ENCODE peak calls at places on chromosomes 12 and 14, in six cellular contexts. E is body of pancreas, A is esophagus squamous epithelium, G is WERI-Rb-1, F is A673, Q is tibial nerve. N is an unnamed sample.

GRCh38 chr12:58425481-58426392 is 484.4 kb downstream of the ATP23 start:
- DNase-seq in E (no peak), A (no peak), G (no peak), F (peak; percentile 87), Q (no peak), N (peak; percentile 53)

GRCh38 chr12:96493101-96493500 is 3.7 kb downstream of the CFAP54 start:
- DNase-seq in E (no peak), A (no peak), G (no peak), F (no peak), Q (no peak), N (no peak)

GRCh38 chr12:53220857-53221202 is 11.2 kb downstream of the RARG start:
- DNase-seq in E (peak; percentile 94), A (peak; percentile 59), G (peak; percentile 92), F (peak; percentile 88), Q (peak; percentile 82), N (peak; percentile 97)

GRCh38 chr14:100067971-100068959 is 3.0 kb downstream of the EVL start:
- DNase-seq in E (peak; percentile 59), A (peak; percentile 23), G (no peak), F (peak; percentile 35), Q (no peak), N (peak; percentile 61)

GRCh38 chr12:52235001-52235760 is 2.1 kb downstream of the KRT7 start:
- DNase-seq in E (no peak), A (no peak), G (no peak), F (no peak), Q (no peak), N (no peak)

GRCh38 chr14:67665886-67666285 is 8.5 kb downstream of the VTI1B start:
- DNase-seq in E (no peak), A (no peak), G (no peak), F (no peak), Q (no peak), N (no peak)

GRCh38 chr12:83826112-83826511 is 1086.5 kb downstream of the SLC6A15 start:
- DNase-seq in E (peak; percentile 39), A (no peak), G (peak; percentile 72), F (peak; percentile 40), Q (no peak), N (no peak)

GRCh38 chr12:121202407-121203355 is 7.2 kb upstream of the P2RX4 start:
- DNase-seq in E (no peak), A (no peak), G (no peak), F (no peak), Q (no peak), N (no peak)

GRCh38 chr14:32576088-32576795 is 247.1 kb downstream of the AKAP6 start:
- DNase-seq in E (peak; percentile 65), A (no peak), G (peak; percentile 21), F (peak; percentile 75), Q (no peak), N (peak; percentile 15)

GRCh38 chr12:116591608-116592115 is 32.5 kb downstream of the MAP1LC3B2 start:
- DNase-seq in E (no peak), A (no peak), G (no peak), F (no peak), Q (no peak), N (no peak)

GRCh38 chr14:95515523-95516517 is 630 bp downstream of the SYNE3 start:
- DNase-seq in E (peak; percentile 72), A (no peak), G (peak; percentile 81), F (peak; percentile 82), Q (peak; percentile 49), N (no peak)

GRCh38 chr12:50546441-50547318 is 41.9 kb downstream of the DIP2B start:
- DNase-seq in E (no peak), A (no peak), G (no peak), F (peak; percentile 91), Q (no peak), N (no peak)

GRCh38 chr12:49126852-49127763 is 4.1 kb downstream of the TUBA1B start:
- DNase-seq in E (no peak), A (no peak), G (no peak), F (peak; percentile 41), Q (no peak), N (no peak)

GRCh38 chr12:131950182-131950913 is 606 bp downstream of the EP400 start:
- DNase-seq in E (no peak), A (no peak), G (peak; percentile 31), F (peak; percentile 35), Q (no peak), N (peak; percentile 29)

GRCh38 chr14:106094654-106095189 is 568.3 kb downstream of the TMEM121 start:
- DNase-seq in E (no peak), A (no peak), G (peak; percentile 65), F (peak; percentile 50), Q (no peak), N (no peak)

GRCh38 chr14:61287196-61287595 is 6.1 kb upstream of the TMEM30B start:
- DNase-seq in E (no peak), A (no peak), G (no peak), F (no peak), Q (no peak), N (no peak)

GRCh38 chr12:122471324-122472226 is 29.2 kb downstream of the ZCCHC8 start:
- DNase-seq in E (peak; percentile 13), A (no peak), G (no peak), F (peak; percentile 83), Q (no peak), N (peak; percentile 54)

GRCh38 chr12:46659032-46659703 is 166.6 kb downstream of the SLC38A4 start:
- DNase-seq in E (no peak), A (no peak), G (no peak), F (peak; percentile 46), Q (no peak), N (no peak)

GRCh38 chr12:121238604-121239334 is 28.8 kb downstream of the P2RX4 start:
- DNase-seq in E (peak; percentile 42), A (no peak), G (peak; percentile 52), F (no peak), Q (no peak), N (no peak)

GRCh38 chr14:23915559-23915958 is 38.0 kb upstream of the DHRS4 start:
- DNase-seq in E (no peak), A (no peak), G (no peak), F (no peak), Q (no peak), N (no peak)

GRCh38 chr12:110501378-110501721 is 561 bp downstream of the VPS29 start:
- DNase-seq in E (peak; percentile 59), A (no peak), G (peak; percentile 32), F (peak; percentile 51), Q (no peak), N (peak; percentile 81)

GRCh38 chr14:75884198-75884611 is 97.6 kb downstream of the TGFB3 start:
- DNase-seq in E (no peak), A (no peak), G (no peak), F (peak; percentile 30), Q (no peak), N (peak; percentile 73)

GRCh38 chr12:51520576-51521325 is 70.3 kb upstream of the SCN8A start:
- DNase-seq in E (no peak), A (no peak), G (peak; percentile 77), F (no peak), Q (no peak), N (no peak)

GRCh38 chr12:32000373-32001005 is 41.3 kb downstream of the RESF1 start:
- DNase-seq in E (no peak), A (no peak), G (no peak), F (no peak), Q (no peak), N (no peak)
- H3K36me3 ChIP-seq in E (no peaks in the 10 kb centered on the region), A (peaks cover 25% of the 10 kb centered on the region), G (peaks cover 11% of the 10 kb centered on the region), F (peaks cover 19% of the 10 kb centered on the region), Q (peaks cover 65% of the 10 kb centered on the region), N (no peaks in the 10 kb centered on the region)

GRCh38 chr12:120168337-120168736 is 26.2 kb downstream of the GCN1 start:
- DNase-seq in E (no peak), A (no peak), G (no peak), F (no peak), Q (no peak), N (no peak)

GRCh38 chr12:120167529-120168095 is 26.9 kb downstream of the GCN1 start:
- DNase-seq in E (no peak), A (no peak), G (no peak), F (peak; percentile 88), Q (no peak), N (no peak)

GRCh38 chr12:120162763-120163162 is 31.8 kb downstream of the GCN1 start:
- DNase-seq in E (no peak), A (no peak), G (no peak), F (no peak), Q (no peak), N (no peak)

GRCh38 chr12:120161852-120162251 is 32.7 kb downstream of the GCN1 start:
- DNase-seq in E (no peak), A (no peak), G (no peak), F (no peak), Q (no peak), N (no peak)

GRCh38 chr12:120164293-120164692 is 30.2 kb downstream of the GCN1 start:
- DNase-seq in E (no peak), A (no peak), G (no peak), F (no peak), Q (no peak), N (no peak)
- H3K36me3 ChIP-seq in E (peaks cover 11% of the 10 kb centered on the region), A (peaks cover 73% of the 10 kb centered on the region), G (peaks cover 82% of the 10 kb centered on the region), F (peaks cover 73% of the 10 kb centered on the region), Q (peaks cover 97% of the 10 kb centered on the region), N (no peaks in the 10 kb centered on the region)

GRCh38 chr12:109189291-109189690 is 72.9 kb downstream of the ACACB start:
- DNase-seq in E (no peak), A (no peak), G (no peak), F (no peak), Q (no peak), N (no peak)
- H3K36me3 ChIP-seq in E (peaks cover 5% of the 10 kb centered on the region), A (peaks cover 25% of the 10 kb centered on the region), G (no peaks in the 10 kb centered on the region), F (no peaks in the 10 kb centered on the region), Q (peaks cover 99% of the 10 kb centered on the region), N (no peaks in the 10 kb centered on the region)

GRCh38 chr14:92009604-92010003 is 30.3 kb downstream of the TRIP11 start:
- DNase-seq in E (no peak), A (no peak), G (no peak), F (no peak), Q (no peak), N (no peak)
- H3K36me3 ChIP-seq in E (peaks cover 3% of the 10 kb centered on the region), A (peaks cover 16% of the 10 kb centered on the region), G (peaks cover 37% of the 10 kb centered on the region), F (peaks cover 28% of the 10 kb centered on the region), Q (peaks cover 90% of the 10 kb centered on the region), N (peaks cover 7% of the 10 kb centered on the region)

GRCh38 chr12:119729871-119730270 is 61.9 kb downstream of the PRKAB1 start:
- DNase-seq in E (no peak), A (no peak), G (no peak), F (no peak), Q (no peak), N (no peak)

GRCh38 chr12:119727600-119728436 is 59.9 kb downstream of the PRKAB1 start:
- DNase-seq in E (no peak), A (no peak), G (no peak), F (no peak), Q (no peak), N (no peak)

GRCh38 chr12:119728437-119728730 is 60.5 kb downstream of the PRKAB1 start:
- DNase-seq in E (no peak), A (no peak), G (no peak), F (no peak), Q (no peak), N (no peak)

GRCh38 chr12:119735079-119735478 is 67.1 kb downstream of the PRKAB1 start:
- DNase-seq in E (no peak), A (no peak), G (no peak), F (no peak), Q (no peak), N (no peak)

DNA sequence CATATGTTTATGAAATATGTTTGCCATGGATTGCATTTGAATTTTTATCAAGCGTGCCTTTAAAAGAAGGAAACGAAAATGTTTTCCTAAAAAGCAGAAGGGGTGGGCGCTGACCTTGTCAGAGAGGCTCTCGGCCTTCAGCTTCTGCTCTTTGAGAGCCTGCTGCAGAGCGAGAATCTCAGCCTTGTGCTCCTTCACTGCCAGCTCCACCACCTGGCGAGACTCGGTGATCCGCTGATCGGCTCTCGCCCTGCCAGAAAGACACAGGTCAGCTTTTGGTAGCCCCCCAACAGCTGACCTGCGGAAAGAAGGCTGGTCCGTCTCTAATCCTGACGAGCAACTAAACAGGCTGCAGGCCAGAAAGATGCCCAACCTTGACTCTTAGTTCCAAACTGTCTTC is 62.4 kb downstream of the PRKAB1 start:
- DNase-seq in E (no peak), A (no peak), G (no peak), F (no peak), Q (no peak), N (no peak)
- H3K36me3 ChIP-seq in E (no peaks in the 10 kb centered on the region), A (no peaks in the 10 kb centered on the region), G (peaks cover 58% of the 10 kb centered on the region), F (peaks cover 12% of the 10 kb centered on the region), Q (peaks cover 44% of the 10 kb centered on the region), N (no peaks in the 10 kb centered on the region)